ENCODE peak calls at places on chromosomes 5 and 9, in seven cellular contexts. One of them, this sample, is unnamed.

GRCh38 chr5:177447611-177448243 is 1.1 kb downstream of the PRR7 start:
- DNase-seq in GM12891: no peak
- DNase-seq in H1: peak; percentile 76
- DNase-seq in HepG2: peak; percentile 91
- DNase-seq in SK-N-SH: peak; percentile 77
- DNase-seq in GM12878: no peak
- DNase-seq in K562: no peak
- DNase-seq in this sample: no peak

GRCh38 chr5:73438048-73438896 is 10.3 kb downstream of the FOXD1 start:
- DNase-seq in GM12891: no peak
- DNase-seq in HepG2: no peak
- DNase-seq in H1: no peak
- DNase-seq in K562: no peak
- DNase-seq in SK-N-SH: no peak
- DNase-seq in GM12878: no peak
- DNase-seq in this sample: no peak

GRCh38 chr5:5481206-5481605 is 58.7 kb downstream of the ICE1 start:
- DNase-seq in SK-N-SH: no peak
- DNase-seq in GM12878: no peak
- DNase-seq in HepG2: no peak
- DNase-seq in K562: no peak
- DNase-seq in H1: no peak
- DNase-seq in GM12891: no peak
- DNase-seq in this sample: no peak

GRCh38 chr5:170791325-170791954 is 7.9 kb downstream of the GABRP start:
- DNase-seq in K562: peak; percentile 30
- DNase-seq in GM12891: no peak
- DNase-seq in H1: peak; percentile 89
- DNase-seq in SK-N-SH: peak; percentile 76
- DNase-seq in HepG2: peak; percentile 27
- DNase-seq in GM12878: no peak
- DNase-seq in this sample: no peak

GRCh38 chr9:133738039-133738805 is at the start of gene SARDH:
- DNase-seq in SK-N-SH: peak; percentile 98
- DNase-seq in HepG2: peak; percentile 77
- DNase-seq in K562: peak; percentile 54
- DNase-seq in GM12878: no peak
- DNase-seq in H1: peak; percentile 87
- DNase-seq in GM12891: peak; percentile 73
- DNase-seq in this sample: peak; percentile 80

GRCh38 chr9:117335797-117336435 is 78.9 kb downstream of the ASTN2 start:
- DNase-seq in GM12891: no peak
- DNase-seq in SK-N-SH: peak; percentile 8
- DNase-seq in K562: no peak
- DNase-seq in GM12878: no peak
- DNase-seq in HepG2: no peak
- DNase-seq in H1: no peak
- DNase-seq in this sample: no peak

GRCh38 chr5:39013938-39014337 is 60.3 kb downstream of the RICTOR start:
- DNase-seq in K562: no peak
- DNase-seq in SK-N-SH: no peak
- DNase-seq in HepG2: no peak
- DNase-seq in GM12878: no peak
- DNase-seq in GM12891: no peak
- DNase-seq in H1: no peak
- DNase-seq in this sample: no peak

GRCh38 chr5:59039296-59040006 is 456.6 kb downstream of the RAB3C start:
- DNase-seq in SK-N-SH: peak; percentile 87
- DNase-seq in GM12878: no peak
- DNase-seq in GM12891: peak; percentile 45
- DNase-seq in K562: peak; percentile 3
- DNase-seq in H1: peak; percentile 77
- DNase-seq in HepG2: no peak
- DNase-seq in this sample: peak; percentile 45

GRCh38 chr9:25427898-25428297 is 250.3 kb downstream of the TUSC1 start:
- DNase-seq in SK-N-SH: no peak
- DNase-seq in H1: no peak
- DNase-seq in HepG2: no peak
- DNase-seq in K562: no peak
- DNase-seq in GM12891: no peak
- DNase-seq in GM12878: no peak
- DNase-seq in this sample: no peak

GRCh38 chr5:95918421-95919006 is 43.1 kb downstream of the ELL2 start:
- DNase-seq in GM12878: no peak
- DNase-seq in K562: peak; percentile 44
- DNase-seq in H1: no peak
- DNase-seq in GM12891: no peak
- DNase-seq in SK-N-SH: no peak
- DNase-seq in HepG2: no peak
- DNase-seq in this sample: no peak

GRCh38 chr5:94776167-94776566 is 157.7 kb downstream of the SLF1 start:
- DNase-seq in H1: no peak
- DNase-seq in GM12891: no peak
- DNase-seq in HepG2: no peak
- DNase-seq in K562: no peak
- DNase-seq in SK-N-SH: peak; percentile 49
- DNase-seq in GM12878: no peak
- DNase-seq in this sample: no peak

GRCh38 chr5:160363661-160364060 is 6.8 kb downstream of the C1QTNF2 start:
- DNase-seq in HepG2: no peak
- DNase-seq in H1: no peak
- DNase-seq in GM12878: no peak
- DNase-seq in SK-N-SH: no peak
- DNase-seq in K562: peak; percentile 37
- DNase-seq in GM12891: no peak
- DNase-seq in this sample: no peak

GRCh38 chr9:131276891-131277672 is 772 bp upstream of the FAM78A start:
- DNase-seq in SK-N-SH: peak; percentile 68
- DNase-seq in K562: peak; percentile 92
- DNase-seq in HepG2: no peak
- DNase-seq in GM12891: no peak
- DNase-seq in GM12878: no peak
- DNase-seq in H1: no peak
- DNase-seq in this sample: no peak

GRCh38 chr5:177470759-177471536 is 2.5 kb downstream of the DBN1 start:
- DNase-seq in SK-N-SH: no peak
- DNase-seq in K562: no peak
- DNase-seq in GM12891: no peak
- DNase-seq in H1: no peak
- DNase-seq in GM12878: no peak
- DNase-seq in HepG2: peak; percentile 23
- DNase-seq in this sample: no peak

GRCh38 chr9:85262333-85262732 is 479.4 kb downstream of the AGTPBP1 start:
- DNase-seq in GM12891: no peak
- DNase-seq in SK-N-SH: peak; percentile 51
- DNase-seq in H1: no peak
- DNase-seq in HepG2: no peak
- DNase-seq in GM12878: no peak
- DNase-seq in K562: no peak
- DNase-seq in this sample: no peak

GRCh38 chr9:21616082-21616778 is 134.1 kb upstream of the IFNE start:
- DNase-seq in HepG2: no peak
- DNase-seq in H1: no peak
- DNase-seq in SK-N-SH: no peak
- DNase-seq in GM12878: no peak
- DNase-seq in GM12891: no peak
- DNase-seq in K562: no peak
- DNase-seq in this sample: no peak

GRCh38 chr9:89649045-89649691 is 44.4 kb downstream of the GADD45G start:
- DNase-seq in HepG2: peak; percentile 39
- DNase-seq in SK-N-SH: no peak
- DNase-seq in K562: peak; percentile 14
- DNase-seq in H1: no peak
- DNase-seq in GM12878: no peak
- DNase-seq in GM12891: no peak
- DNase-seq in this sample: no peak

GRCh38 chr9:82332018-82332773 is 343.6 kb downstream of the SPATA31D1 start:
- DNase-seq in GM12891: no peak
- DNase-seq in H1: no peak
- DNase-seq in GM12878: no peak
- DNase-seq in SK-N-SH: no peak
- DNase-seq in HepG2: no peak
- DNase-seq in K562: no peak
- DNase-seq in this sample: no peak

GRCh38 chr9:126482361-126483044 is 131.2 kb upstream of the LMX1B start:
- DNase-seq in SK-N-SH: no peak
- DNase-seq in GM12891: no peak
- DNase-seq in K562: no peak
- DNase-seq in HepG2: no peak
- DNase-seq in H1: peak; percentile 79
- DNase-seq in GM12878: no peak
- DNase-seq in this sample: no peak

GRCh38 chr9:88053888-88054501 is 79.7 kb upstream of the CDK20 start:
- DNase-seq in H1: no peak
- DNase-seq in GM12878: no peak
- DNase-seq in HepG2: no peak
- DNase-seq in SK-N-SH: no peak
- DNase-seq in GM12891: no peak
- DNase-seq in K562: peak; percentile 2
- DNase-seq in this sample: no peak

GRCh38 chr9:27333241-27334052 is 36.5 kb upstream of the EQTN start:
- DNase-seq in H1: peak; percentile 84
- DNase-seq in HepG2: peak; percentile 57
- DNase-seq in GM12878: peak; percentile 40
- DNase-seq in K562: peak; percentile 54
- DNase-seq in GM12891: peak; percentile 56
- DNase-seq in SK-N-SH: peak; percentile 80
- DNase-seq in this sample: peak; percentile 38

GRCh38 chr5:132765311-132766019 is 11.6 kb downstream of the SEPTIN8 start:
- DNase-seq in HepG2: no peak
- DNase-seq in GM12891: no peak
- DNase-seq in SK-N-SH: no peak
- DNase-seq in H1: no peak
- DNase-seq in K562: no peak
- DNase-seq in GM12878: no peak
- DNase-seq in this sample: no peak

GRCh38 chr9:87707805-87708500 is 18.0 kb upstream of the CTSL start:
- DNase-seq in GM12878: no peak
- DNase-seq in K562: no peak
- DNase-seq in HepG2: no peak
- DNase-seq in SK-N-SH: no peak
- DNase-seq in H1: no peak
- DNase-seq in GM12891: no peak
- DNase-seq in this sample: no peak

GRCh38 chr9:97419315-97419867 is 7.5 kb downstream of the TDRD7 start:
- DNase-seq in K562: no peak
- DNase-seq in H1: no peak
- DNase-seq in HepG2: peak; percentile 42
- DNase-seq in GM12891: no peak
- DNase-seq in SK-N-SH: no peak
- DNase-seq in GM12878: no peak
- DNase-seq in this sample: no peak

DNA sequence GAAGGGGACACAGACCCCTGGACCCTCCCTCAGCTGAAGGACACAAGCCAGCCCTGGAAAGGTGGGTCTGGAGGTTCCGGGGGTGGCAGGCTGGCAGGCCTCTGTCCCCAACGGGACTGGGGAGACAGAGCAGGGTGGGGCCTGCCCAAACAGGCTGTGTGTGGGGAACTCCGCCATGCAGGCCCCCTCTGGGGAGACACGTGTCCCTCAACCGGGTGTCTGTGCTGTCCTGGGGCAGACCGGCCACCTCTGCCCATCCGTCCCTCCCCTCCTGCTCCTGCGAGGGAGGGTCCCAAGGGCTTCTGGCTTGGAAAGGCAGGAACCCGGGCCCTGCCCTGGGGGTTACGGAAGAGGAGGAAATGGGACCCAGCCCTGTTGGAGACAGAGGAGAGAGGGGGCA is 1.4 kb downstream of the SLC34A3 start:
- DNase-seq in GM12891: no peak
- DNase-seq in HepG2: no peak
- DNase-seq in GM12878: no peak
- DNase-seq in H1: no peak
- DNase-seq in K562: no peak
- DNase-seq in SK-N-SH: no peak
- DNase-seq in this sample: no peak
- TF ChIP-seq TAF1 in GM12891: no peak
- TF ChIP-seq TAF1 in HepG2: no peak
- TF ChIP-seq TAF1 in GM12878: no peak
- TF ChIP-seq TAF1 in H1: no peak
- TF ChIP-seq TAF1 in K562: no peak
- TF ChIP-seq TAF1 in SK-N-SH: no peak
- TF ChIP-seq TAF1 in this sample: no peak

GRCh38 chr5:172932313-172933017 is 26.8 kb upstream of the RPL26L1 start:
- DNase-seq in K562: peak; percentile 75
- DNase-seq in SK-N-SH: peak; percentile 86
- DNase-seq in GM12878: no peak
- DNase-seq in H1: peak; percentile 84
- DNase-seq in HepG2: peak; percentile 23
- DNase-seq in GM12891: peak; percentile 72
- DNase-seq in this sample: peak; percentile 80
- TF ChIP-seq POLR2AphosphoS5 in K562: no peak
- TF ChIP-seq POLR2AphosphoS5 in SK-N-SH: no peak
- TF ChIP-seq POLR2AphosphoS5 in GM12878: no peak
- TF ChIP-seq POLR2AphosphoS5 in H1: peak; percentile 54
- TF ChIP-seq POLR2AphosphoS5 in HepG2: no peak
- TF ChIP-seq POLR2AphosphoS5 in GM12891: no peak
- TF ChIP-seq POLR2AphosphoS5 in this sample: no peak

GRCh38 chr9:120441446-120442279 is 138.3 kb downstream of the CDK5RAP2 start:
- DNase-seq in HepG2: no peak
- DNase-seq in SK-N-SH: no peak
- DNase-seq in GM12878: no peak
- DNase-seq in H1: no peak
- DNase-seq in K562: no peak
- DNase-seq in GM12891: no peak
- DNase-seq in this sample: no peak
- TF ChIP-seq TAF1 in HepG2: no peak
- TF ChIP-seq TAF1 in SK-N-SH: no peak
- TF ChIP-seq TAF1 in GM12878: no peak
- TF ChIP-seq TAF1 in H1: no peak
- TF ChIP-seq TAF1 in K562: no peak
- TF ChIP-seq TAF1 in GM12891: no peak
- TF ChIP-seq TAF1 in this sample: no peak

DNA sequence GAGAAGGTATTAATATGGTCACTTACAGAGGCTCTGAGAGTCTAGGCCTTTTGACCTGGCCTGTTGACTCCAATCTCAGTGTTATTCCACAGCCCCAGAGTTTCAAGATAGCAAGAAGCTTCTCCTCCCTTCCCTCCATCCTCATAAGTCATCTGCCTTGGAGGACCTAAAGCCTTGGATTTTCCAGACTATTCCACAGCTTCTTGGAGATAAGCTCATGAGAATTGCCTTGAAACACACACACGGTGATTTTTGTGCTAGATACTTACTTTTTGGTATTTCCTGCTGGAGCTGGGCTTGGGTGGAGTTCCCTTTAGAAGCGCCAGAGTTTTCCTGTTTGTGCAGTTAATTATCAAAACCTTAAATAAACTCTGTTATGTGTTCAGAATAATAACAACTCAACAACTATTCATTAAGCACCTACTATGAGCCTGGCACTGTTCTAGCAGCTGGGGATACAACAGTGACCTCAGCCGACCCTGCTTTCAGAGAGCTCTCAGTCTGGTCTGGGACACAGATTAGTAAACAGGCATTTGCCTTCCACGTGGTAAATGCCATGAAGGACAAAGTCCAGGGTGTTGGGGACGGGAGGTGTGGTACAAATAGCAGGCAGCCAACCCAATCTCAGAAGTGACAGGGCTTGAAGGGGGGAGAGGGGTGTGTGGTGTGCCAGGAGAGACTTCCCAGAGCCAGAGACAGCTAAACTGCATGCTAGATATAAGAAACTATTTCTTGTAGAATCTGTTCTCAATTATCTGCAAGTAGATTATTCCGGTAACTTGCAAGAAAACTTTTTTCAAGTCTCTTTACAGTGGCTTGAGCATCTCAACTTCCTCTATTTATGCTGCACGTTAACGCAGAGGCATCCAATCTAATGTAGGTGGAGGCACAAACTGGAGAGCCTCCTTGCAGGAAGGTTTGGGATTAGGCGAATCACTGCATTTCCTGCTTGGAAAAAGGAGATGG is 55.9 kb upstream of the KLF9 start:
- DNase-seq in K562: no peak
- DNase-seq in SK-N-SH: no peak
- DNase-seq in HepG2: peak; percentile 90
- DNase-seq in H1: no peak
- DNase-seq in GM12891: no peak
- DNase-seq in GM12878: no peak
- DNase-seq in this sample: no peak
- TF ChIP-seq POLR2AphosphoS5 in K562: no peak
- TF ChIP-seq POLR2AphosphoS5 in SK-N-SH: no peak
- TF ChIP-seq POLR2AphosphoS5 in HepG2: no peak
- TF ChIP-seq POLR2AphosphoS5 in H1: no peak
- TF ChIP-seq POLR2AphosphoS5 in GM12891: no peak
- TF ChIP-seq POLR2AphosphoS5 in GM12878: no peak
- TF ChIP-seq POLR2AphosphoS5 in this sample: no peak